ENCODE peak calls at places on chromosomes 5 and 9, in six cellular contexts. One of them, this sample, is unnamed.

GRCh38 chr9:114884787-114885452 is 45.5 kb downstream of the TNFSF8 start:
- DNase-seq in prostate gland: peak; percentile 94
- DNase-seq in breast epithelium: no peak
- DNase-seq in K562: no peak
- DNase-seq in mesothelial cell of epicardium: no peak
- DNase-seq in IMR-90: peak; percentile 22
- DNase-seq in this sample: no peak

GRCh38 chr5:167633931-167634341 is 657.5 kb upstream of the WWC1 start:
- DNase-seq in prostate gland: no peak
- DNase-seq in mesothelial cell of epicardium: no peak
- DNase-seq in breast epithelium: no peak
- DNase-seq in IMR-90: peak; percentile 57
- DNase-seq in K562: no peak
- DNase-seq in this sample: no peak

GRCh38 chr5:125228358-125228757 is 481.9 kb upstream of the ZNF608 start:
- DNase-seq in prostate gland: no peak
- DNase-seq in IMR-90: no peak
- DNase-seq in K562: no peak
- DNase-seq in breast epithelium: no peak
- DNase-seq in mesothelial cell of epicardium: no peak
- DNase-seq in this sample: no peak

GRCh38 chr5:53438486-53439472 is 41.6 kb upstream of the FST start:
- DNase-seq in breast epithelium: no peak
- DNase-seq in K562: no peak
- DNase-seq in prostate gland: no peak
- DNase-seq in IMR-90: peak; percentile 66
- DNase-seq in mesothelial cell of epicardium: no peak
- DNase-seq in this sample: no peak

GRCh38 chr9:135488013-135488330 is 8.4 kb downstream of the PPP1R26 start:
- DNase-seq in breast epithelium: no peak
- DNase-seq in mesothelial cell of epicardium: no peak
- DNase-seq in prostate gland: no peak
- DNase-seq in IMR-90: no peak
- DNase-seq in K562: no peak
- DNase-seq in this sample: no peak

GRCh38 chr5:141491323-141492167 is 2.7 kb downstream of the PCDHGC5 start:
- DNase-seq in K562: no peak
- DNase-seq in breast epithelium: no peak
- DNase-seq in mesothelial cell of epicardium: no peak
- DNase-seq in IMR-90: no peak
- DNase-seq in prostate gland: no peak
- DNase-seq in this sample: no peak

GRCh38 chr9:136225366-136225747 is 20.3 kb downstream of the QSOX2 start:
- DNase-seq in mesothelial cell of epicardium: no peak
- DNase-seq in prostate gland: no peak
- DNase-seq in K562: no peak
- DNase-seq in IMR-90: no peak
- DNase-seq in breast epithelium: no peak
- DNase-seq in this sample: no peak

GRCh38 chr9:121992571-121993212 is 100.4 kb downstream of the TTLL11 start:
- DNase-seq in K562: peak; percentile 74
- DNase-seq in prostate gland: peak; percentile 74
- DNase-seq in breast epithelium: no peak
- DNase-seq in mesothelial cell of epicardium: peak; percentile 51
- DNase-seq in IMR-90: peak; percentile 82
- DNase-seq in this sample: no peak

GRCh38 chr9:675697-676370 is 165.7 kb upstream of the DMRT1 start:
- DNase-seq in IMR-90: no peak
- DNase-seq in breast epithelium: no peak
- DNase-seq in K562: no peak
- DNase-seq in mesothelial cell of epicardium: no peak
- DNase-seq in prostate gland: no peak
- DNase-seq in this sample: no peak

GRCh38 chr5:171984748-171985419 is 21.6 kb downstream of the FBXW11 start:
- DNase-seq in K562: no peak
- DNase-seq in breast epithelium: no peak
- DNase-seq in mesothelial cell of epicardium: no peak
- DNase-seq in IMR-90: peak; percentile 98
- DNase-seq in prostate gland: no peak
- DNase-seq in this sample: no peak

GRCh38 chr5:55599148-55600050 is 64.6 kb upstream of the PLPP1 start:
- DNase-seq in K562: no peak
- DNase-seq in IMR-90: no peak
- DNase-seq in prostate gland: no peak
- DNase-seq in breast epithelium: no peak
- DNase-seq in mesothelial cell of epicardium: no peak
- DNase-seq in this sample: no peak

GRCh38 chr5:10635257-10635860 is 71.5 kb downstream of the ANKRD33B start:
- DNase-seq in breast epithelium: no peak
- DNase-seq in prostate gland: no peak
- DNase-seq in K562: no peak
- DNase-seq in mesothelial cell of epicardium: no peak
- DNase-seq in IMR-90: peak; percentile 80
- DNase-seq in this sample: no peak

GRCh38 chr9:83339435-83339834 is 198.8 kb downstream of the FRMD3 start:
- DNase-seq in prostate gland: no peak
- DNase-seq in IMR-90: no peak
- DNase-seq in mesothelial cell of epicardium: no peak
- DNase-seq in breast epithelium: no peak
- DNase-seq in K562: no peak
- DNase-seq in this sample: no peak

GRCh38 chr9:4855861-4856260 is 63.1 kb downstream of the RCL1 start:
- DNase-seq in prostate gland: no peak
- DNase-seq in mesothelial cell of epicardium: no peak
- DNase-seq in K562: no peak
- DNase-seq in IMR-90: peak; percentile 78
- DNase-seq in breast epithelium: no peak
- DNase-seq in this sample: no peak

GRCh38 chr9:80040457-80040856 is 468.7 kb downstream of the TLE4 start:
- DNase-seq in K562: no peak
- DNase-seq in IMR-90: no peak
- DNase-seq in mesothelial cell of epicardium: no peak
- DNase-seq in prostate gland: no peak
- DNase-seq in breast epithelium: no peak
- DNase-seq in this sample: no peak

GRCh38 chr9:77599492-77599891 is 48.6 kb downstream of the GNA14 start:
- DNase-seq in IMR-90: no peak
- DNase-seq in mesothelial cell of epicardium: no peak
- DNase-seq in breast epithelium: no peak
- DNase-seq in prostate gland: no peak
- DNase-seq in K562: no peak
- DNase-seq in this sample: no peak

GRCh38 chr9:129712595-129713524 is 40.0 kb downstream of the PTGES start:
- DNase-seq in prostate gland: no peak
- DNase-seq in breast epithelium: no peak
- DNase-seq in IMR-90: peak; percentile 87
- DNase-seq in K562: no peak
- DNase-seq in mesothelial cell of epicardium: no peak
- DNase-seq in this sample: no peak

GRCh38 chr9:114213566-114213965 is 58.2 kb downstream of the COL27A1 start:
- DNase-seq in K562: no peak
- DNase-seq in prostate gland: no peak
- DNase-seq in mesothelial cell of epicardium: no peak
- DNase-seq in breast epithelium: no peak
- DNase-seq in IMR-90: no peak
- DNase-seq in this sample: no peak

GRCh38 chr5:67283988-67284457 is 87.4 kb upstream of the CD180 start:
- DNase-seq in prostate gland: no peak
- DNase-seq in K562: no peak
- DNase-seq in breast epithelium: no peak
- DNase-seq in mesothelial cell of epicardium: no peak
- DNase-seq in IMR-90: no peak
- DNase-seq in this sample: no peak

GRCh38 chr5:113531760-113532159 is 18.3 kb downstream of the YTHDC2 start:
- DNase-seq in prostate gland: no peak
- DNase-seq in mesothelial cell of epicardium: no peak
- DNase-seq in IMR-90: no peak
- DNase-seq in K562: no peak
- DNase-seq in breast epithelium: no peak
- DNase-seq in this sample: no peak

GRCh38 chr5:9056046-9056445 is 489.8 kb downstream of the SEMA5A start:
- DNase-seq in breast epithelium: no peak
- DNase-seq in mesothelial cell of epicardium: no peak
- DNase-seq in IMR-90: peak; percentile 48
- DNase-seq in K562: no peak
- DNase-seq in prostate gland: no peak
- DNase-seq in this sample: no peak

GRCh38 chr5:72921886-72922285 is 34.0 kb upstream of the FCHO2 start:
- DNase-seq in mesothelial cell of epicardium: no peak
- DNase-seq in prostate gland: no peak
- DNase-seq in K562: no peak
- DNase-seq in breast epithelium: no peak
- DNase-seq in IMR-90: no peak
- DNase-seq in this sample: no peak

GRCh38 chr9:128689293-128689770 is 310 bp downstream of the SET start:
- DNase-seq in K562: no peak
- DNase-seq in breast epithelium: no peak
- DNase-seq in IMR-90: no peak
- DNase-seq in prostate gland: peak; percentile 37
- DNase-seq in mesothelial cell of epicardium: no peak
- DNase-seq in this sample: no peak

GRCh38 chr5:181043285-181044092 is 3.4 kb downstream of the BTNL9 start:
- DNase-seq in prostate gland: no peak
- DNase-seq in IMR-90: no peak
- DNase-seq in breast epithelium: no peak
- DNase-seq in K562: peak; percentile 31
- DNase-seq in mesothelial cell of epicardium: no peak
- DNase-seq in this sample: no peak

GRCh38 chr9:27395484-27395921 is 98.6 kb upstream of the EQTN start:
- DNase-seq in prostate gland: no peak
- DNase-seq in mesothelial cell of epicardium: no peak
- DNase-seq in IMR-90: no peak
- DNase-seq in breast epithelium: no peak
- DNase-seq in K562: no peak
- DNase-seq in this sample: no peak

GRCh38 chr9:73200694-73201432 is 49.2 kb downstream of the ANXA1 start:
- DNase-seq in mesothelial cell of epicardium: no peak
- DNase-seq in breast epithelium: no peak
- DNase-seq in prostate gland: no peak
- DNase-seq in IMR-90: peak; percentile 23
- DNase-seq in K562: peak; percentile 8
- DNase-seq in this sample: no peak
- TF ChIP-seq CTCF in mesothelial cell of epicardium: peak; percentile 66
- TF ChIP-seq CTCF in breast epithelium: peak; percentile 36
- TF ChIP-seq CTCF in prostate gland: peak; percentile 53
- TF ChIP-seq CTCF in IMR-90: peak; percentile 64
- TF ChIP-seq CTCF in K562: peak; percentile 36
- TF ChIP-seq CTCF in this sample: no peak

GRCh38 chr5:128084228-128085167 is 932 bp downstream of the SLC12A2 start:
- DNase-seq in prostate gland: peak; percentile 14
- DNase-seq in breast epithelium: peak; percentile 54
- DNase-seq in mesothelial cell of epicardium: peak; percentile 55
- DNase-seq in IMR-90: peak; percentile 37
- DNase-seq in K562: peak; percentile 13
- DNase-seq in this sample: no peak

GRCh38 chr5:128083033-128083810 is at the start of gene SLC12A2:
- DNase-seq in prostate gland: peak; percentile 94
- DNase-seq in mesothelial cell of epicardium: peak; percentile 85
- DNase-seq in breast epithelium: peak; percentile 81
- DNase-seq in IMR-90: peak; percentile 96
- DNase-seq in K562: peak; percentile 83
- DNase-seq in this sample: peak; percentile 70

GRCh38 chr5:128082551-128083032 is 974 bp upstream of the SLC12A2 start:
- DNase-seq in prostate gland: no peak
- DNase-seq in mesothelial cell of epicardium: no peak
- DNase-seq in K562: no peak
- DNase-seq in IMR-90: no peak
- DNase-seq in breast epithelium: no peak
- DNase-seq in this sample: no peak

GRCh38 chr5:128083811-128084227 is 253 bp downstream of the SLC12A2 start:
- DNase-seq in prostate gland: no peak
- DNase-seq in breast epithelium: peak; percentile 61
- DNase-seq in K562: no peak
- DNase-seq in IMR-90: peak; percentile 52
- DNase-seq in mesothelial cell of epicardium: no peak
- DNase-seq in this sample: no peak

DNA sequence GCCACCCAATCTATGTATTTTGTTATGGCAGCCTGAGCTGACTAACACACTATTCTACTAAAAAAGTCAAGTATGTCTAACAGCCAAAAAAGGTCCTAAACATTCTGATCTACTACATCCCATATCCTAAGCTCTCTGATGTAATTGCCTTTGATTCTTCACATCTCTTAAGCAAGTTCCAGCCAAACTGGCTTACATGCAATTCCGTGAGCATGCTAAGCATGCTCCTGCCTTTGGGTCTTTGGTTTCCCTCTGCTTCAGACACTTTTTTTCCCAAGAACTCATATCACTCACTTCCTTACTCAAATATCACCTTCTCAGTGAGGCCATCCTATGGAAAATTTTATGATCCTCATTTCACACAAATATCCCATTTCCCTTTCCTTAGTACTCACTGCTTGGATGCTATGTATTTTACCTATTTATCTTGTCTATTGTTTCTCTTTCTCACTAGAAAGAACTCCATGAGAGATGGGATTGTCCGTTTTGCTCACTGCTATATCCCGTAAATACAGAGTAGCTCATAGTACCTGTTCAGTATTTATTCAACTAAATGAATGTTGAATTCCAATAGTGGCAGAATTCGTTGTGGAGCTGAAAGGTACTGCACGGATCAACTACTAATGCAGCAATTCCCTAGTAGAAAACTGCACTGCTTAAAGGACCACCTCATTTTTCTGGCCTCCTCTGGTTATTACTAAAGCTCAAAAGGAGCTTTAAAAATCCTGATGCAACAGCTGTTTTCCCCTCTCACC is 2.3 kb upstream of the SLC12A2 start:
- DNase-seq in breast epithelium: no peak
- DNase-seq in K562: peak; percentile 20
- DNase-seq in prostate gland: no peak
- DNase-seq in IMR-90: no peak
- DNase-seq in mesothelial cell of epicardium: no peak
- DNase-seq in this sample: no peak
- TF ChIP-seq CTCF in breast epithelium: peak; percentile 50
- TF ChIP-seq CTCF in K562: no peak
- TF ChIP-seq CTCF in prostate gland: peak; percentile 19
- TF ChIP-seq CTCF in IMR-90: peak; percentile 16
- TF ChIP-seq CTCF in mesothelial cell of epicardium: peak; percentile 31
- TF ChIP-seq CTCF in this sample: no peak

DNA sequence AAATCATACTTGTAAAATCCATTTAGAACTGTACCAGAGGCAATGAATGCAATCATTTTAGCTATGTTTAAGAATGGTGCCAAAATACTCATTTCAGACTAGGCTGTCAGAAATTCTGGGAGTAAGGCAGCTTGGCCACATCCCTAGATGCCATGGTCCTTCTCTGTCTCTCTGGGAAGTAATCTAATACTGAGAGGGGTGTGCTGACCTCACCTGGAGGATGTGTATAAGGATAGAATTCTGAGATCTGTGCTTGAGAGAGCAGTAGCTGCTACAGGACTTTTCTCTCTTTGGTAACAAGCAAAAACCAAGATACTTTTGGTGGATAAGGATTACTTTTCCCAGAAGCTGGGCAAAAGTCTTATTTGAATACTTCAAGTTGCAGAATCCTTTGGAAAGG is 68.1 kb upstream of the MRPS30 start:
- DNase-seq in breast epithelium: no peak
- DNase-seq in K562: no peak
- DNase-seq in IMR-90: no peak
- DNase-seq in prostate gland: no peak
- DNase-seq in mesothelial cell of epicardium: no peak
- DNase-seq in this sample: no peak
- TF ChIP-seq CTCF in breast epithelium: no peak
- TF ChIP-seq CTCF in K562: no peak
- TF ChIP-seq CTCF in IMR-90: no peak
- TF ChIP-seq CTCF in prostate gland: no peak
- TF ChIP-seq CTCF in mesothelial cell of epicardium: no peak
- TF ChIP-seq CTCF in this sample: no peak

GRCh38 chr9:133030317-133031129 is at the start of gene GTF3C5:
- DNase-seq in IMR-90: peak; percentile 99
- DNase-seq in mesothelial cell of epicardium: peak; percentile 89
- DNase-seq in K562: peak; percentile 96
- DNase-seq in prostate gland: peak; percentile 94
- DNase-seq in breast epithelium: peak; percentile 90
- DNase-seq in this sample: peak; percentile 72
- TF ChIP-seq CTCF in IMR-90: no peak
- TF ChIP-seq CTCF in mesothelial cell of epicardium: no peak
- TF ChIP-seq CTCF in K562: no peak
- TF ChIP-seq CTCF in prostate gland: peak; percentile 8
- TF ChIP-seq CTCF in breast epithelium: no peak
- TF ChIP-seq CTCF in this sample: no peak

This sample was measured in omental fat pad.